ENCODE peak calls at places on chromosome X, in seven cellular contexts. U is cardiac fibroblast; Z is AG04450; F is activated T-cell treated with anti-CD3 and anti-CD28 coated beads, Interleukin-2, amount 50 U/mL, for 72 hours; B is islet precursor cell; Q is heart right ventricle; A is NCI-H2227 treated with DMSO at 0.1 percent for 48 hours. P is an unnamed sample.

GRCh38 chrX:153526801-153527599 is 9.6 kb downstream of the ATP2B3 start:
- DNase-seq in Z (no peak), U (no peak), F (no peak), A (peak), Q (no peak), B (no peak), P (no peak)

GRCh38 chrX:44770111-44770510 is 73.7 kb upstream of the DUSP21 start:
- DNase-seq in Z (no peak), A (no peak), F (no peak), Q (no peak), B (no peak), U (peak), P (no peak)

GRCh38 chrX:22249371-22249770 is 23.3 kb upstream of the CBLL2 start:
- DNase-seq in Q (no peak), A (peak), U (no peak), B (no peak), Z (no peak), F (no peak), P (no peak)

GRCh38 chrX:10582215-10582733 is 38.1 kb downstream of the MID1 start:
- DNase-seq in F (no peak), B (no peak), Z (no peak), U (peak), Q (no peak), A (no peak), P (no peak)

GRCh38 chrX:71177327-71177726 is 32.7 kb downstream of the NLGN3 start:
- DNase-seq in U (no peak), A (no peak), B (no peak), F (no peak), Z (no peak), Q (no peak), P (no peak)

GRCh38 chrX:1386338-1387127 is 5.4 kb downstream of the SLC25A6 start:
- DNase-seq in U (no peak), A (no peak), F (no peak), Q (no peak), Z (no peak), B (no peak), P (peak)

GRCh38 chrX:13487731-13488505 is 81.5 kb upstream of the EGFL6 start:
- DNase-seq in A (peak), U (peak), F (peak), B (peak), Z (peak), Q (peak), P (peak)

GRCh38 chrX:24988314-24988713 is 27.5 kb downstream of the ARX start:
- DNase-seq in F (no peak), B (no peak), U (no peak), A (no peak), Q (no peak), Z (no peak), P (no peak)

GRCh38 chrX:1484638-1485019 is 31.9 kb upstream of the ASMTL start:
- DNase-seq in F (no peak), B (no peak), U (no peak), Z (no peak), A (no peak), Q (no peak), P (no peak)